ENCODE peak calls at places on chromosomes 12 and 14, in six cellular contexts. L, C, I, F, D and J are unnamed samples.

GRCh38 chr14:64733321-64733720 is 29.1 kb downstream of the PLEKHG3 start:
- DNase-seq in L (no peak), C (no peak), I (no peak), F (no peak), D (no peak), J (no peak)

GRCh38 chr12:80684077-80684495 is 23.3 kb upstream of the MYF6 start:
- DNase-seq in L (no peak), C (peak), I (no peak), F (no peak), D (no peak), J (no peak)

GRCh38 chr14:80275208-80275850 is 64.0 kb upstream of the DIO2 start:
- DNase-seq in L (no peak), C (no peak), I (no peak), F (no peak), D (no peak), J (no peak)

GRCh38 chr12:45050751-45051489 is at the start of gene DBX2:
- DNase-seq in L (no peak), C (peak), I (no peak), F (no peak), D (no peak), J (no peak)

GRCh38 chr14:69673578-69674305 is 62.3 kb downstream of the SUSD6 start:
- DNase-seq in L (no peak), C (peak), I (peak), F (no peak), D (no peak), J (no peak)

GRCh38 chr14:33081259-33081658 is 142.6 kb downstream of the NPAS3 start:
- DNase-seq in L (no peak), C (no peak), I (no peak), F (no peak), D (no peak), J (no peak)

GRCh38 chr12:92444763-92445162 is 258.0 kb upstream of the PLEKHG7 start:
- DNase-seq in L (no peak), C (no peak), I (peak), F (no peak), D (no peak), J (no peak)

GRCh38 chr12:4172999-4173398 is 100.6 kb upstream of the CCND2 start:
- DNase-seq in L (peak), C (no peak), I (peak), F (no peak), D (no peak), J (peak)

GRCh38 chr12:103929051-103929908 is 930 bp upstream of the HSP90B1 start:
- DNase-seq in L (peak), C (peak), I (peak), F (peak), D (peak), J (peak)

DNA sequence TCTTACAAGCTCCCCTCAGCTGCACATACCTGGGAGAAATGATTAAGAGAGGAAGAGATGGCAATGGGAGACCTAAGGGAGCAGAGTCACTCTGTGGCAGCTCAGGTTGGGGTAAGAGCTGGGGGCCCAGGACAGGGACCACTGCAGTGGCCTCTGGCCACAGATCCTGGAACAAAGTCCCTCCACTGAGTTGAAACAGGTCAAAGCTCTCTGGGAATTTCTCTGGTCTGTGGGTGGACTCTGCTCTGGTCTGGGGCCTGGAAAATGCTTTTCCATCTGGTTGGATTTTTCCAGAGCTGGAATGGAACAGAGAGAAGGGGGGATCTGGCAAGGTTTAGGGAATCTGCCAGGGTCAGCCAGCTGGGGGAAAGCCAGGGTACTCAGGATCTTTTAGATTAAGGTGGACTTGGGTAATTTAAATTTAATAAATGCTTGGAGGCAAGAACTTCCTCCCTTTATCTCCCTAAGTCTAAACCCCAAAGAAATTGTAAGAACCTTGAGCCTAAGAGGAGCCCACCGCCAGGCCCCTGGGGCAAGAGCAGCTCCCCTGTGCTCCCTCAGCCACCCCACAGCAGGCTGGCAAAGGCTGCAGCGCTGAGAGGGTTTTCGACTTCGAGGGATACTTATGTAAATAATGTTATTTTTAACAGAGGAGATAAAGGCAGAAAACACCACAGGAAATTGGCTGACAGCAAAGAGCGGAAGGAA is 3.7 kb downstream of the HOXC10 start:
- DNase-seq in L (no peak), C (no peak), I (no peak), F (no peak), D (no peak), J (no peak)
- H3K4me3 ChIP-seq in L (peak), C (no peak), I (no peak), F (no peak), D (peak), J (peak)

DNA sequence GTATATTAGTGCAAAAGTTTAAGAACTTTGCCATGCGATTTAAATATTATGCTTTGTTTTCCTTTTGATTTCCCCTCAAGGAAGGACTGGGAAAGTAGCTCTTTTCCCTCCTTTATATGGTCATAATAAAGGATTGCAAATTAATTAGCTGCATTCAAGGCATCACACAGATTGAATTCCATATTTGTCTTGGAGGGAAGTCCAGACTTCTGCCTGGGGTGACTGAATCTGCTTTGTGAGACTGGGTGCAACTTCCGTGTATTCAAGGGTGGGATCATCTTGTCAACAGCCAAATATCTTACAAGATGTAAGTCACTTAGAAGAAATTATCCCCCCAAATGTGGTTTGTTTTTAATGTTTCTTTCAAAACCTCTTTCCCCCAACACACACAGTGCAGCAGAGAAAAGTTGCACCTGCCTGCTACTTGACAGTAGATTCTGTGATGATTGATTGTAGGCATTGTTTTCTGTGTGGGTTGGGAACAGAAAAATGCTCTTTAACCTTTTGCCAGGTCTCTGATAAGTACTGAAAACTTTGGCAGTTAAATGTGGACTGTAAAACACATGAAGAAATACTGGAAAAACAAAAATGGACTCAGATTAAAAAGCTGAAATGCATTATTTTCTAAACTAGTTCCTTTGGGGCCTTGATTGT is 28.4 kb downstream of the STK38L start:
- DNase-seq in L (no peak), C (no peak), I (no peak), F (no peak), D (no peak), J (no peak)
- H3K4me3 ChIP-seq in L (no peak), C (no peak), I (no peak), F (no peak), D (no peak), J (no peak)

GRCh38 chr14:56810341-56810740 is at the start of gene OTX2:
- DNase-seq in L (no peak), C (peak), I (no peak), F (no peak), D (no peak), J (no peak)

GRCh38 chr14:56813143-56813551 is 2.9 kb upstream of the OTX2 start:
- DNase-seq in L (no peak), C (peak), I (no peak), F (no peak), D (no peak), J (no peak)

GRCh38 chr14:56810850-56811595 is 744 bp upstream of the OTX2 start:
- DNase-seq in L (no peak), C (peak), I (no peak), F (no peak), D (no peak), J (no peak)

GRCh38 chr14:56812364-56813103 is 2.3 kb upstream of the OTX2 start:
- DNase-seq in L (no peak), C (no peak), I (no peak), F (no peak), D (no peak), J (no peak)

DNA sequence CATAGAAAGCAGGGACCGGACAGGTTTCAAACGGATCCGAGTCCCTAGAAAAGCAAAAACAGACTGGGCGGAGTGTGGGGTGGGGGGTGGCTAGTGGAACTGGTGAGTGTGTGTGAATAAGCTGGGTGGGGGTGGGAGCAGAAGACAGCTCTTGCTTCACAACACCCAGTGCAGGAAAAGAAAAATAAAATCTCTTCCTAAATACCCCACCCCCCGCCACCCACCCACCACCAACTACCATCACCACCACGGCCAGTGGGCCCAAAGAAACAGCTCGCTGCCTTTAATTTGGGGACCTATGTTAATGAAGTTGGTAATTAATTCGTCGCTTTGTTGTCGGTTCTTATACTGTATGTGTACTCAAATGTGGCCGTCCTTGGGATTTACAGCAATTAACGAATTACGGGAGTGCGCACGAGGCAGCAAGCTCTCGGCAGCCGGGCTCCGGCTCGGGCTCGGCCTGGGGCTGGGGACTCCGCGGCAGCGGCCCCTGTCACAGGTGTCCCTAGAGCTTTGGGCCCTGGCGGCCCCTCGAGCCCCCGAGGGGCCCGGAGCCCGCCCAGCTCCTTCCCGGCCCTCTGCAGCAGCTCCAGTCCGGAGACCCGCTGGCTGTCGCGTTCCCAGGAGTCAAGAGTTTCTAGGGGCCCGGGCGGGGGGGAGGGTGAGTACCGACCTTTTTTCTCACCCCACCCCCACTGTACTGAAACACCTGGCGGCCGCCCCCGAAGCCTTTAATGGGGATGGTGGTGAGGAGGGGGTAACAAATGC is 1.5 kb upstream of the OTX2 start:
- DNase-seq in L (no peak), C (peak), I (no peak), F (no peak), D (no peak), J (no peak)
- H3K4me3 ChIP-seq in L (no peak), C (peak), I (no peak), F (no peak), D (no peak), J (no peak)

GRCh38 chr12:54217774-54218221 is 29.0 kb upstream of the SMUG1 start:
- DNase-seq in L (no peak), C (peak), I (no peak), F (peak), D (no peak), J (no peak)

GRCh38 chr12:54216580-54217308 is 28.0 kb upstream of the SMUG1 start:
- DNase-seq in L (no peak), C (peak), I (peak), F (peak), D (peak), J (no peak)

GRCh38 chr12:54214553-54215374 is 26.0 kb upstream of the SMUG1 start:
- DNase-seq in L (no peak), C (peak), I (peak), F (peak), D (peak), J (peak)

GRCh38 chr12:54217309-54217661 is 28.5 kb upstream of the SMUG1 start:
- DNase-seq in L (no peak), C (no peak), I (no peak), F (no peak), D (no peak), J (no peak)

DNA sequence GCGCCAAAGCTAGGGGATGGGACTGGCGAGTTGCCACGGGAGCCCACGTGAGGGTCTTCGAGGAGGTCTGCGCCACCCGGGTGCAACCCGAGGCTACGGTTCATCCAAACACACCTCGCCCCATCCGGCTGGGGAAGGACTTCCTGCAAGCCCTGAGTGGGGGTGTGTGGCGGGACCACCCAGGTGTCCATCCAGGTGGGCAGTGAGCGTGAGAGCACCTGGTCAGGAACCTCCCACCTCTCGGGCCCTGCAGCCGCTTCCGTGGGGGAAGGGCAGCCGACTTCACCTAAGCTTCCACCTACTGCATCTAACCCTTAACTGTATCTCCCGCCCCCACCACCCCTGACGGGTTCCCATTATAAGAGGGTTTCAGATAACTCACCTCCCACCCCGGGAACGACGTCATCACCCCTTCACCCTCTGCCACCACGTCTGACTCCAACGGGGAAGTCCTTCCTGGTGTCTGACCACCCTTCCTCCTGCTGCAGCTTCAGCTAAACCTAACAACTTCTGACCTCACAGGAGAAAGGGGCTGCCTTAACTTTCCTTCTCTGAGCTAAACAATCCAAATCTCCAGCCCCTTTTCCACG is 27.3 kb upstream of the SMUG1 start:
- DNase-seq in L (no peak), C (peak), I (peak), F (no peak), D (no peak), J (no peak)
- H3K4me3 ChIP-seq in L (no peak), C (peak), I (no peak), F (peak), D (no peak), J (no peak)